ENCODE peak calls at places on chromosomes 16 and 17, in ten cellular contexts. E, Y, S, U, W, X, Z, O, V and Q are unnamed samples.

GRCh38 chr16:13992322-13992721 is 72.4 kb downstream of the ERCC4 start:
- DNase-seq in E (no peak), Y (no peak), S (no peak), U (no peak), W (no peak), X (no peak), Z (no peak), O (no peak), V (no peak), Q (no peak)

GRCh38 chr17:77959926-77960521 is 1.5 kb downstream of the TNRC6C start:
- DNase-seq in E (peak), Y (no peak), S (no peak), U (no peak), W (peak), X (peak), Z (no peak), O (no peak), V (no peak), Q (no peak)

GRCh38 chr16:11871193-11871592 is 19.9 kb upstream of the RSL1D1 start:
- DNase-seq in E (no peak), Y (no peak), S (no peak), U (no peak), W (peak), X (peak), Z (no peak), O (no peak), V (no peak), Q (peak)

GRCh38 chr16:20084624-20085226 is 11.0 kb upstream of the GPR139 start:
- DNase-seq in E (no peak), Y (no peak), S (no peak), U (no peak), W (peak), X (no peak), Z (no peak), O (no peak), V (no peak), Q (no peak)

GRCh38 chr16:89293276-89294143 is 76.0 kb downstream of the ZNF778 start:
- DNase-seq in E (no peak), Y (peak), S (no peak), U (no peak), W (no peak), X (no peak), Z (no peak), O (no peak), V (no peak), Q (no peak)

GRCh38 chr16:17367034-17367433 is 103.7 kb downstream of the XYLT1 start:
- DNase-seq in E (no peak), Y (no peak), S (no peak), U (no peak), W (no peak), X (no peak), Z (no peak), O (no peak), V (no peak), Q (no peak)

GRCh38 chr17:74414510-74414909 is 17.4 kb upstream of the GPRC5C start:
- DNase-seq in E (no peak), Y (no peak), S (no peak), U (no peak), W (no peak), X (no peak), Z (no peak), O (no peak), V (no peak), Q (no peak)

GRCh38 chr16:68732068-68732680 is 4.9 kb upstream of the CDH1 start:
- DNase-seq in E (no peak), Y (peak), S (peak), U (no peak), W (peak), X (no peak), Z (no peak), O (peak), V (no peak), Q (no peak)

GRCh38 chr17:62630365-62631085 is 3.1 kb downstream of the MRC2 start:
- DNase-seq in E (no peak), Y (no peak), S (no peak), U (no peak), W (no peak), X (no peak), Z (no peak), O (no peak), V (no peak), Q (no peak)

GRCh38 chr17:57723427-57724037 is 21.6 kb downstream of the CCDC182 start:
- DNase-seq in E (no peak), Y (no peak), S (no peak), U (no peak), W (no peak), X (no peak), Z (no peak), O (no peak), V (no peak), Q (no peak)

GRCh38 chr16:22070361-22071351 is 21.7 kb upstream of the VWA3A start:
- DNase-seq in E (no peak), Y (peak), S (no peak), U (no peak), W (no peak), X (peak), Z (no peak), O (no peak), V (no peak), Q (peak)

GRCh38 chr17:66494023-66494803 is 191.8 kb downstream of the PRKCA start:
- DNase-seq in E (no peak), Y (no peak), S (no peak), U (no peak), W (peak), X (peak), Z (no peak), O (no peak), V (peak), Q (peak)

GRCh38 chr17:45435481-45435880 is 2.8 kb upstream of the ARHGAP27 start:
- DNase-seq in E (no peak), Y (no peak), S (peak), U (no peak), W (no peak), X (no peak), Z (no peak), O (no peak), V (no peak), Q (no peak)

GRCh38 chr16:86510465-86511261 is at the start of gene FOXF1:
- DNase-seq in E (no peak), Y (no peak), S (no peak), U (no peak), W (peak), X (peak), Z (no peak), O (no peak), V (no peak), Q (no peak)